ENCODE peak calls at places on chromosomes 4 and X, in five cellular contexts. U, Z, I, Y and Q are unnamed samples.
A peak's percentile ranks its signal among the peaks of the same experiment; 100 is the strongest.

GRCh38 chrX:63418211-63418610 is 67.1 kb upstream of the SPIN4 start:
- DNase-seq in U (no peak), Z (no peak), I (no peak), Y (no peak), Q (no peak)

GRCh38 chrX:22748093-22748999 is 251.4 kb upstream of the DDX53 start:
- DNase-seq in U (no peak), Z (peak; percentile 32), I (peak; percentile 54), Y (no peak), Q (no peak)

GRCh38 chr4:53963786-53964185 is 100.6 kb downstream of the CHIC2 start:
- DNase-seq in U (no peak), Z (no peak), I (no peak), Y (no peak), Q (no peak)

GRCh38 chrX:119690921-119691716 is 1.8 kb downstream of the SEPTIN6 start:
- DNase-seq in U (no peak), Z (no peak), I (no peak), Y (no peak), Q (peak; percentile 66)

GRCh38 chr4:82868572-82868971 is 22.4 kb downstream of the SEC31A start:
- DNase-seq in U (no peak), Z (no peak), I (no peak), Y (no peak), Q (no peak)

GRCh38 chr4:72326692-72327632 is 242.1 kb downstream of the ADAMTS3 start:
- DNase-seq in U (no peak), Z (no peak), I (peak; percentile 10), Y (no peak), Q (no peak)

GRCh38 chrX:71225661-71226060 is 2.6 kb downstream of the GJB1 start:
- DNase-seq in U (no peak), Z (no peak), I (no peak), Y (no peak), Q (no peak)

GRCh38 chr4:174037631-174038030 is 245.8 kb downstream of the FBXO8 start:
- DNase-seq in U (no peak), Z (no peak), I (no peak), Y (no peak), Q (no peak)

GRCh38 chr4:102343964-102344519 is 1.2 kb downstream of the SLC39A8 start:
- DNase-seq in U (no peak), Z (no peak), I (no peak), Y (no peak), Q (no peak)

GRCh38 chr4:1243451-1244080 is 5.4 kb downstream of the CTBP1 start:
- DNase-seq in U (peak; percentile 61), Z (no peak), I (no peak), Y (peak; percentile 8), Q (no peak)

GRCh38 chr4:51895816-51896408 is 53.0 kb downstream of the DCUN1D4 start:
- DNase-seq in U (peak; percentile 61), Z (peak; percentile 36), I (peak; percentile 67), Y (peak; percentile 21), Q (peak; percentile 19)

GRCh38 chr4:29240641-29241040 is 1479.5 kb upstream of the PCDH7 start:
- DNase-seq in U (no peak), Z (no peak), I (no peak), Y (no peak), Q (no peak)

GRCh38 chr4:128303986-128304385 is 16.4 kb upstream of the PGRMC2 start:
- DNase-seq in U (no peak), Z (no peak), I (no peak), Y (no peak), Q (no peak)

GRCh38 chr4:119105605-119106004 is 30.0 kb upstream of the MYOZ2 start:
- DNase-seq in U (no peak), Z (no peak), I (no peak), Y (no peak), Q (no peak)

GRCh38 chrX:103309860-103310591 is 764 bp downstream of the BEX2 start:
- DNase-seq in U (no peak), Z (no peak), I (no peak), Y (no peak), Q (no peak)

GRCh38 chr4:48692897-48693296 is 87.2 kb downstream of the FRYL start:
- DNase-seq in U (no peak), Z (no peak), I (no peak), Y (no peak), Q (no peak)

GRCh38 chrX:10195947-10196346 is 39.2 kb downstream of the CLCN4 start:
- DNase-seq in U (no peak), Z (no peak), I (no peak), Y (no peak), Q (no peak)

GRCh38 chrX:24498181-24498580 is 33.1 kb downstream of the PDK3 start:
- DNase-seq in U (no peak), Z (no peak), I (peak; percentile 23), Y (peak; percentile 13), Q (no peak)

GRCh38 chr4:20305976-20306375 is 54.3 kb downstream of the SLIT2 start:
- DNase-seq in U (no peak), Z (no peak), I (peak; percentile 35), Y (no peak), Q (no peak)

GRCh38 chr4:163988391-163988790 is 493.9 kb downstream of the TMA16 start:
- DNase-seq in U (no peak), Z (no peak), I (peak; percentile 63), Y (no peak), Q (no peak)

GRCh38 chr4:56804551-56804950 is 16.9 kb downstream of the SPINK2 start:
- DNase-seq in U (no peak), Z (no peak), I (no peak), Y (no peak), Q (no peak)

GRCh38 chr4:35511851-35512250 is 732.5 kb downstream of the ARAP2 start:
- DNase-seq in U (no peak), Z (no peak), I (no peak), Y (no peak), Q (no peak)

GRCh38 chrX:19091596-19091995 is 30.7 kb downstream of the ADGRG2 start:
- DNase-seq in U (no peak), Z (no peak), I (no peak), Y (no peak), Q (no peak)

GRCh38 chrX:56978172-56978571 is 17.2 kb downstream of the SPIN3 start:
- DNase-seq in U (no peak), Z (no peak), I (peak; percentile 30), Y (no peak), Q (peak; percentile 25)
- TF ChIP-seq CTCF in U (peak; percentile 71), Z (peak; percentile 68), I (peak; percentile 52), Y (peak; percentile 69), Q (peak; percentile 52)

GRCh38 chr4:8704632-8705031 is 112.1 kb downstream of the CPZ start:
- DNase-seq in U (peak; percentile 38), Z (no peak), I (no peak), Y (no peak), Q (no peak)

GRCh38 chr4:8702516-8703400 is 110.2 kb downstream of the CPZ start:
- DNase-seq in U (peak; percentile 17), Z (no peak), I (no peak), Y (no peak), Q (no peak)

GRCh38 chr4:8705161-8706145 is 112.9 kb downstream of the CPZ start:
- DNase-seq in U (peak; percentile 28), Z (no peak), I (peak; percentile 53), Y (peak; percentile 8), Q (no peak)

GRCh38 chr4:8703401-8703696 is 110.8 kb downstream of the CPZ start:
- DNase-seq in U (peak; percentile 17), Z (no peak), I (no peak), Y (no peak), Q (no peak)

DNA sequence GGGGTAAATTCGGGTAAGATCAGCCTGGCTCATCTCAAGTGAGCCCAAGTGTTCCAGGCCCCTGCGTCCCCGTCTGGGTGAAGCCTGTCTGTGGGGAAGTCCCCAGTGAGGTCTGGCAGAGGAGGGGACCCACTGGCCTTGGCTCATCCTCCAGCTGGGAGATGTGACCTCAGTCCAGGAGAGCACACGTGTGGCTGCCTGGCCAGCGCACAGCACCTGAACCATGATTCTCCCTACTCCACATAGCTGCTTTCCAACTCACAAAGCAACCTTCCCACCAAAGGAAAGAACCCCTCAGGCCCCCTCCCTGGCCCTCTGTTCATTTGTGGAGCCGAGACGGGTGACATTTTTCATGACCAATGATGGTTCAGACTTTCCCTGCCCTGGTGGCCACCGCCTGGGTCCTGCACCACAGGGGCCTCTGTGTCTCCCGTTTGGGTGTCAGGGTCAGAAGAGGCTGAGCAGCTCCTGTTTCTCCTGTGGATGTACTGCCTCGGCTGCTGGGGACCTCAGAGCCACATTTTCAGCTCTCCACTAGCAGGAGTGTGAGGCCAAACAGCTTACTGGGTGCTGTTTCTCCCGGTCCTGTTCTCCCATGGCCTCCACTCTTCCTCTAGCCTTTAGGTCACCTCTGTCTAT is 111.4 kb downstream of the CPZ start:
- DNase-seq in U (peak; percentile 31), Z (no peak), I (no peak), Y (no peak), Q (no peak)
- H3K27me3 ChIP-seq in U (peaks cover 14% of the 10 kb centered on the region), Z (no peaks in the 10 kb centered on the region), I (no peaks in the 10 kb centered on the region), Y (peaks cover 16% of the 10 kb centered on the region), Q (no peaks in the 10 kb centered on the region)

DNA sequence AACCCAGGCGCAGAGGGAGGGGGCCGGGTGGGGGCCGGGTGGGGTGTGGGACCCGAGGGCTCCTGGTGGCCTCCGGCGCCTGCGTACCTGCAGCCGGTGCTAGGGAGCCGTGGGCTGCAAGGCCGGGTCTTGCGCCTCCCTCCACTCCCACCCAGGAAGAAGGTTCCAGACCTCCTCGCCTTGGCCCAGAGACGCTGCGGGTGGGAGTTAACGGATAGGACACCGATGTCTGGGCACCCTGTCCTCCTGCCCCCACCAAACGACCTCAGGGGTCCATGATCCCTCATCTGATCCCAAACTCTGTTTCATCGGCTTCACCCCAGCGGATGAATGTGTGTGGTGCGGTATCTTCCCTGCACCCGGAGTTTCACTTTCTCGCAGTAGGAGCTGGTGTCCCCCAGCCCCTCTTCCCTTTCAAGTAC is 927 bp downstream of the MSX1 start:
- DNase-seq in U (no peak), Z (no peak), I (no peak), Y (no peak), Q (no peak)
- TF ChIP-seq CTCF in U (no peak), Z (no peak), I (no peak), Y (peak; percentile 17), Q (no peak)

DNA sequence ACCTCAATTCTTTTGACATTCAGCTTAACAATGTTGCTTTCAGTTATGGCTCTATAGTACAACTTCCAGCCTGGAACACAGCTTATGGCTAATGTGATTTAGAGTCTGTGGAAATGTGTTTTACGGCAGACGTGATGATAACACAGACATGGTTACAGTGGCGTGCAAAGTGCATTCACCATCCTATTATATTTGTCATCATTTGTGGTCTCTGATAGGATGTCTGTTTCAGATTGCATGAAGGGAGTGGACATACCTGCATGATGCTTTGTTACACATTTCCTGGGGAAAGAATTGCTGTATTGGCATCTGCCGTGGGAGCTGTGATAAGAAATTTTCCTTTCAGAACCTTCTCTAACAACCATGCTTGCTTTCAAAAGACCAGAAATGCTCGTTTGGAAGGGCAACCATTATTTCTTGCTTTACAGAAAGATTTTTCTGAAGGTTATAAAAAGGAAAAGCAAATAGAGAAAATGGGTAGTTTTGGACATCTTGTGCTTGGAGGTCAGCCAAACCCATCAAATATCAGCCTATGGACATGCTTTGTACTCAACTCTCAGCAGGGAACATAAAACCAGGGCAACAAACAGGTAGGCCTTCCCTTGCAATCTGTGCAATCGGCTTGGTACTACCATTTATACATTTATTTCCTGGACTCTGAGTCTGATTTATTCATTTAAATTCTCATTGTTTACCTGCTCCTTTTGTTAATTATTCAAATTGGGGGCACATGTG is 273.9 kb downstream of the TLL1 start:
- DNase-seq in U (no peak), Z (no peak), I (no peak), Y (no peak), Q (no peak)
- H3K27me3 ChIP-seq in U (peaks cover 2% of the 10 kb centered on the region), Z (no peaks in the 10 kb centered on the region), I (no peaks in the 10 kb centered on the region), Y (no peaks in the 10 kb centered on the region), Q (no peaks in the 10 kb centered on the region)

GRCh38 chrX:131762802-131763234 is 218.9 kb downstream of the OR13H1 start:
- DNase-seq in U (no peak), Z (peak; percentile 83), I (peak; percentile 80), Y (no peak), Q (no peak)
- TF ChIP-seq CTCF in U (peak; percentile 56), Z (peak; percentile 61), I (peak; percentile 46), Y (peak; percentile 78), Q (no peak)

GRCh38 chrX:69083785-69084184 is 81.5 kb downstream of the PJA1 start:
- DNase-seq in U (no peak), Z (no peak), I (no peak), Y (no peak), Q (no peak)
- H3K27me3 ChIP-seq in U (no peaks in the 10 kb centered on the region), Z (no peaks in the 10 kb centered on the region), I (peaks cover 3% of the 10 kb centered on the region), Y (peaks cover 7% of the 10 kb centered on the region), Q (no peaks in the 10 kb centered on the region)